ENCODE peak calls at places on chromosomes 13 and 19, in eight cellular contexts. U is colonic mucosa; Q is thoracic aorta; X is 8988T; K is activated T-helper 1 cell treated with anti-CD3 and anti-CD28 coated beads, Interleukin-12 subunit alpha, Interleukin-12 subunit beta, Interleukin-2, Interleukin-4 antibody, amounts not matched to agents 30 ng/mL and 10 ng/mL and 1 ng/mL, durations not matched to agents 14 hours and 24 hours and 36 hours; T is brain microvascular endothelial cell; J is astrocyte; O is mammary epithelial cell. F is an unnamed sample.

GRCh38 chr19:34237939-34238338 is 16.4 kb upstream of the GARRE1 start:
- DNase-seq in U (no peak), Q (no peak), X (no peak), K (no peak), T (no peak), J (no peak), O (no peak), F (no peak)

GRCh38 chr13:85148009-85148408 is 651.2 kb downstream of the SLITRK6 start:
- DNase-seq in U (no peak), Q (no peak), X (no peak), K (no peak), T (no peak), J (peak; percentile 2), O (no peak), F (peak; percentile 5)

GRCh38 chr19:38679839-38680238 is 32.4 kb downstream of the ACTN4 start:
- DNase-seq in U (no peak), Q (no peak), X (no peak), K (no peak), T (no peak), J (peak; percentile 58), O (peak; percentile 70), F (no peak)

GRCh38 chr13:25881946-25882574 is 169.8 kb downstream of the SHISA2 start:
- DNase-seq in U (no peak), Q (no peak), X (no peak), K (no peak), T (peak; percentile 29), J (peak; percentile 90), O (no peak), F (no peak)

GRCh38 chr13:94667190-94667589 is 45.2 kb downstream of the SOX21 start:
- DNase-seq in U (no peak), Q (no peak), X (no peak), K (no peak), T (no peak), J (no peak), O (no peak), F (no peak)

GRCh38 chr19:47018923-47019322 is 714 bp upstream of the NPAS1 start:
- DNase-seq in U (no peak), Q (no peak), X (no peak), K (no peak), T (no peak), J (no peak), O (no peak), F (no peak)

GRCh38 chr19:33177417-33177976 is 16.6 kb upstream of the LRP3 start:
- DNase-seq in U (no peak), Q (peak; percentile 19), X (no peak), K (no peak), T (peak; percentile 53), J (no peak), O (no peak), F (peak; percentile 62)

GRCh38 chr13:113951246-113951999 is 22.5 kb downstream of the C13orf46 start:
- DNase-seq in U (peak; percentile 85), Q (peak; percentile 57), X (peak; percentile 97), K (peak; percentile 7), T (peak; percentile 31), J (no peak), O (peak; percentile 68), F (peak; percentile 83)

GRCh38 chr19:995051-995827 is 5.0 kb upstream of the GRIN3B start:
- DNase-seq in U (no peak), Q (no peak), X (no peak), K (no peak), T (no peak), J (no peak), O (no peak), F (no peak)

GRCh38 chr13:112731667-112732616 is 42.1 kb downstream of the ATP11A start:
- DNase-seq in U (no peak), Q (no peak), X (no peak), K (no peak), T (no peak), J (no peak), O (no peak), F (no peak)

GRCh38 chr19:4547303-4548237 is 7.7 kb upstream of the LRG1 start:
- DNase-seq in U (peak; percentile 88), Q (no peak), X (no peak), K (no peak), T (no peak), J (no peak), O (no peak), F (peak; percentile 54)

GRCh38 chr19:47270408-47270807 is 4.3 kb upstream of the INAFM1 start:
- DNase-seq in U (no peak), Q (no peak), X (no peak), K (no peak), T (no peak), J (no peak), O (no peak), F (no peak)

GRCh38 chr13:46295531-46296464 is 84.1 kb downstream of the LRRC63 start:
- DNase-seq in U (no peak), Q (no peak), X (no peak), K (peak; percentile 48), T (peak; percentile 74), J (peak; percentile 96), O (peak; percentile 86), F (peak; percentile 93)

GRCh38 chr19:1853295-1854031 is 5.2 kb upstream of the REXO1 start:
- DNase-seq in U (peak; percentile 92), Q (no peak), X (peak; percentile 92), K (peak; percentile 82), T (peak; percentile 67), J (no peak), O (peak; percentile 79), F (peak; percentile 87)

F was measured in MCF 10A.